ENCODE peak calls at places on chromosome 6, in six cellular contexts. U is CD8-positive, alpha-beta T cell; V is effector CD4-positive, alpha-beta T cell; H is activated CD4-positive, alpha-beta T cell treated with anti-CD3 and anti-CD28 coated beads, Interleukin-2, amount 10 ng/mL, durations not matched to agents 24 days and 14 days; D is T-helper 2 cell; I is HTR-8/SVneo. Y is an unnamed sample.

GRCh38 chr6:41604006-41604405 is 34.3 kb upstream of the MDFI start:
- DNase-seq in I (no peak), D (no peak), V (no peak), U (no peak), H (no peak), Y (no peak)

GRCh38 chr6:136921936-136922679 is at the start of gene SLC35D3:
- DNase-seq in I (peak), H (peak), U (no peak), V (no peak), D (no peak), Y (no peak)

GRCh38 chr6:103729658-103730057 is 1130.1 kb downstream of the HACE1 start:
- DNase-seq in H (no peak), D (no peak), U (no peak), V (no peak), I (no peak), Y (no peak)

GRCh38 chr6:35427851-35428321 is 24.3 kb upstream of the FANCE start:
- DNase-seq in H (no peak), V (no peak), D (no peak), U (no peak), I (peak), Y (no peak)

GRCh38 chr6:138722425-138723371 is 50.9 kb upstream of the CCDC28A start:
- DNase-seq in D (no peak), U (no peak), V (no peak), H (no peak), I (no peak), Y (no peak)

GRCh38 chr6:18388252-18388651 is 1.1 kb downstream of the RNF144B start:
- DNase-seq in I (no peak), H (no peak), V (no peak), U (no peak), D (no peak), Y (no peak)

GRCh38 chr6:82143041-82143481 is 104.5 kb downstream of the IBTK start:
- DNase-seq in V (no peak), U (no peak), H (no peak), I (no peak), D (no peak), Y (no peak)

GRCh38 chr6:85670573-85670972 is 27.9 kb upstream of the SYNCRIP start:
- DNase-seq in V (no peak), I (no peak), U (no peak), H (no peak), D (no peak), Y (no peak)

GRCh38 chr6:44452725-44453124 is 65.2 kb downstream of the CDC5L start:
- DNase-seq in H (no peak), U (no peak), D (no peak), V (no peak), I (no peak), Y (no peak)

GRCh38 chr6:156794963-156795362 is 17.8 kb downstream of the ARID1B start:
- DNase-seq in U (no peak), D (no peak), V (no peak), H (no peak), I (no peak), Y (no peak)

GRCh38 chr6:72715119-72715518 is 93.3 kb downstream of the KCNQ5 start:
- DNase-seq in H (no peak), D (no peak), I (no peak), U (no peak), V (no peak), Y (no peak)

GRCh38 chr6:81906709-81907204 is 154.3 kb upstream of the TENT5A start:
- DNase-seq in I (no peak), V (no peak), D (no peak), H (no peak), U (no peak), Y (no peak)

Y was measured in NCI-H2227 treated with DMSO at 0.1 percent for 48 hours.